ENCODE peak calls at places on chromosomes 1 and 21, in five cellular contexts. D is RWPE2; L is activated CD8-positive, alpha-beta T cell treated with anti-CD3 and anti-CD28 coated beads for 36 hours; M is brain microvascular endothelial cell; C is progenitor cell of endocrine pancreas. O is an unnamed sample.

GRCh38 chr1:3050603-3051002 is 18.4 kb upstream of the PRDM16 start:
- DNase-seq in D (no peak), L (no peak), M (no peak), C (no peak), O (no peak)

GRCh38 chr1:228955691-228956090 is 220.4 kb downstream of the RHOU start:
- DNase-seq in D (no peak), L (no peak), M (peak), C (no peak), O (no peak)

GRCh38 chr1:152497273-152497672 is 13.3 kb upstream of the LCE5A start:
- DNase-seq in D (no peak), L (no peak), M (no peak), C (no peak), O (no peak)

GRCh38 chr1:15799004-15799867 is 8.2 kb downstream of the UQCRHL start:
- DNase-seq in D (peak), L (peak), M (peak), C (no peak), O (no peak)

GRCh38 chr1:4599951-4600481 is 54.4 kb upstream of the AJAP1 start:
- DNase-seq in D (no peak), L (no peak), M (no peak), C (no peak), O (no peak)

GRCh38 chr1:84062496-84062895 is 63.6 kb upstream of the TTLL7 start:
- DNase-seq in D (no peak), L (no peak), M (no peak), C (no peak), O (no peak)

GRCh38 chr1:60090662-60091061 is 17.1 kb upstream of the C1orf87 start:
- DNase-seq in D (no peak), L (no peak), M (no peak), C (no peak), O (no peak)

GRCh38 chr21:23016617-23017016 is 2018.4 kb downstream of the NCAM2 start:
- DNase-seq in D (no peak), L (no peak), M (no peak), C (no peak), O (no peak)

GRCh38 chr1:13617108-13617507 is 33.5 kb downstream of the PDPN start:
- DNase-seq in D (no peak), L (no peak), M (no peak), C (no peak), O (no peak)

GRCh38 chr1:41513388-41513745 is 28.9 kb upstream of the EDN2 start:
- DNase-seq in D (no peak), L (peak), M (no peak), C (no peak), O (no peak)

GRCh38 chr1:86846166-86846647 is 67.7 kb downstream of the SELENOF start:
- DNase-seq in D (no peak), L (no peak), M (peak), C (no peak), O (no peak)

GRCh38 chr21:43306911-43307676 is 119.8 kb downstream of the SIK1 start:
- DNase-seq in D (peak), L (peak), M (peak), C (no peak), O (peak)

GRCh38 chr1:176843352-176844297 is 320.9 kb downstream of the ASTN1 start:
- DNase-seq in D (no peak), L (no peak), M (no peak), C (peak), O (peak)

GRCh38 chr1:6485937-6486250 is 5.6 kb downstream of the PLEKHG5 start:
- DNase-seq in D (no peak), L (no peak), M (no peak), C (no peak), O (no peak)

DNA sequence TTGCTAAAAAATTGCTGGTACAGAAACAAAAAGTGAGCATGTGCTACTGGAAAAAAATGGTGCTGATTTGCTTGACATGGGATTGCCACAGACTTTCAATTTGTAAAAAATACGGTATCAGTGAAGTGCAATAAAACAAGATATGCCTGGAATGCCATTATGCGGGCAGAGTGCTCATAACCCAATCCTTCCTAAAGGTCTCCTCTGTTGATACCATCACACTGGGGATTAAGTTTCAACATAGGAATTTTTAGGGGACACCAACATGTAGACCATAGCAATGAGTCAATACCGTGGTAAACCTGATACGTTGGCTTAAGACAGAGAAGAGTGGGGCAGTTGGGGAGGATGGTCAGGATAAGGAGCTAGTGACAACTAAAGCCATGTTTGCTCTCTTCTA is 20.5 kb downstream of the MX1 start:
- DNase-seq in D (no peak), L (no peak), M (no peak), C (no peak), O (no peak)
- TF ChIP-seq CTCF in D (no peak), L (no peak), M (no peak), C (no peak), O (no peak)

DNA sequence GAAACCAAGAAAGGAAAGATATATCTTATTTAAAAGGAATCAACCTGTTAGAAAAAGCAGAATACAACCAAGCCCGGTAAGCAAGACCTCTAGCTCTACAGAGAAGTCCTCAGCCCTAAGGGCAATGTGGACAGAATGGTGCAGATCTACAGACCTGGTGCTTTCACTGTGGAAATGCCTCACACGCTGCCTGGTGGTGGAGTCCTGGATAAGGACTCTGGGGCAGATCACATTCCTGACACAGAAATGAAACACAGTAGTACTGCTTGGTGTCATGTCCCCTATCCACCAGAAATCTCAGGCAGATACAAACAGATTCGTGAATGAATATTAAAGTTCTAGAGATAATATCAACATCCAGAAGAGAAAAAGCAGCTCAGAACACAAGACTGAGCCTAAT is 6.8 kb downstream of the CNN3 start:
- DNase-seq in D (no peak), L (no peak), M (peak), C (no peak), O (no peak)
- TF ChIP-seq CTCF in D (no peak), L (no peak), M (no peak), C (no peak), O (no peak)

GRCh38 chr1:174996474-174996873 is 3.3 kb upstream of the CACYBP start:
- DNase-seq in D (no peak), L (no peak), M (no peak), C (no peak), O (no peak)
- TF ChIP-seq CTCF in D (no peak), L (no peak), M (no peak), C (no peak), O (no peak)

GRCh38 chr1:110136911-110137310 is 13.4 kb upstream of the SLC6A17 start:
- DNase-seq in D (no peak), L (peak), M (no peak), C (peak), O (no peak)
- TF ChIP-seq CTCF in D (no peak), L (no peak), M (no peak), C (no peak), O (no peak)

GRCh38 chr1:166113031-166113430 is 53.8 kb downstream of the FAM78B start:
- DNase-seq in D (no peak), L (no peak), M (no peak), C (no peak), O (no peak)

GRCh38 chr1:166113630-166114029 is 53.2 kb downstream of the FAM78B start:
- DNase-seq in D (no peak), L (no peak), M (no peak), C (no peak), O (no peak)

GRCh38 chr1:166111430-166111829 is 55.4 kb downstream of the FAM78B start:
- DNase-seq in D (no peak), L (no peak), M (no peak), C (no peak), O (no peak)

GRCh38 chr1:166116026-166116425 is 50.8 kb downstream of the FAM78B start:
- DNase-seq in D (no peak), L (no peak), M (no peak), C (no peak), O (no peak)

GRCh38 chr1:166114419-166114818 is 52.4 kb downstream of the FAM78B start:
- DNase-seq in D (no peak), L (no peak), M (no peak), C (no peak), O (no peak)
- TF ChIP-seq CTCF in D (no peak), L (no peak), M (no peak), C (no peak), O (no peak)

DNA sequence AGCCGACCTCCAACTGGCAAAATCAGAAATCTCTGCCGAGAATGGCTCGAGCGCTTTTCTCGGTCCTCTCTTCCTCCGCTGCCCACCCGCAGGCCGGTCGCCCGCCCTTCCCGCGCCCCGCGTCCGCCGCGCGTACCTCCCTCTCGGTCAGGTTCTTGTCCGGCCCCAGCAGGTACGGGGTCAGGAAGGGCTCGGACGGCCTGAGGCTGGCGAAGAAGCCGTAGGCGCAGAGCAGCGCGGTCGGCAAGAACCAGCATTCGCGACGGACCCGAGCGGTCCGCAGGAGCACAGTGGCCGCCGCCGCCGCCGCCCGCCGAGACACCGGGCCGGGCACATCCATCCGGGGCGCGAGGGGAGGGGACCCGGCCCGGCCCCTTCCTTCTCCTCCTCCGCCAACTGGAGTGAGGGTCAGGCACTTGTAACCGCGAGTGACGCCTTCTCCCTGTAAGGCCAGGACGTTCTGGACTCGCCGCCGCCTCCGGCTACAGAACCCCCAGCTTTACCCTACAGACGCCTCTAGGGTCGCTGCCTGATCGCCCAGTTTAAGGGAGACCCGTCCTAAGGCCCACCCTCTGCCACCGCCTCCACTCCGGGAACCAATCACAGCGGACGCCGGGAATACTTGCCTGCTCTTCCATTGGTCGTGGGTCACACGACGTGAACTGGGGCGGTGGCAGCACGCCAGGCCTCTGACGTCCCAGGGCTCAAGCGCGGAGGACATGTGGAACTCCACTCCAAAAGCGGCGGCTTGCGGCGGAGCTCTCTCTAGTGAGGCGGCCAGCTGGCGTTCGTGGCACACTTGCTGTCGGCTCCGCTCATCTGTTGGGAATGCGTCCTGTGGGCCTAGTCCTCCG is at the start of gene SLC19A2:
- DNase-seq in D (peak), L (peak), M (peak), C (peak), O (peak)
- TF ChIP-seq CTCF in D (peak), L (peak), M (peak), C (peak), O (peak)

DNA sequence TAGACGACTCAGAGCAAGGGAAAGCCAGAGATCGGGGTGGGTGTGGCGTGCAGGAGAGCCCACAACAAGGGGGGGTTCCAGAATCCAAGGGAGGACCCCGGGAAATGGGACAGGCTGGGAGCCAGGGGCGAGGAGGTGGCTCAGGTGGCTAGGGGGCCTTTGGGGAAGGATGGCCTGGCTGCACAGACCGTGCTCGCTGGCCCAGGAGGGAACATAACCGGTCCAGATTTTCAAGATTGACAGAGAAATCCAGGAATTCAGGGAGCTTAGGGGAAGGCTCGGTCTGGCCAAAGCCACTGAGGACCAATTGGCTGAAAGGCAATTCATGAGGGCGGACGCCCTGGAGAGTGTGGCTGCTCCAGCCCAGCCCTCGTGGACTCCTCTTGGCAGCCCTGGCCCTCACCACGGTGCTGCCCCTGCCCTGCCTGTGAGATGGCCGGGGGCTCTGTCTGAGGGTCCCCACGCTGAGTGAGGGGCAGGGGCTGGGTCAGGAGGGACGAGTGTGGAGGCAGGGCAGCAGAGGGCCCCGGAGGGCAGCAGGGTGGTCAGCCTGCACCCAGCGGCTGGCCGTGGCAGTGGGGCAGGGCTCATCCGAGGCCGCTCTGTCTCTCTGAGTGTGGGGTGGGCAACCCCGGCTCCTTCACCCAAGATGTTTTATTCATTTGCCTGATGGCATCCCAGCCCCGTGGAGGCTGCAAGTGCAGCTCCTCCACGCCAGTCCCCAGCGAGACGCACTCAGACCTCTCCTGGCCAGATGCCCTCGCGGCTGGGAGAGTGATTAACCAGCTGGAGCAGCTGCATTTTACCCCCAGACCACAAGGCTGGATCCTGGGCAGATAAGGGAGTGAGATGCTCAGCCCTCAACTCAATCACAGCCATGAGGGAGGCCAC is 5.6 kb upstream of the LRRC3 start:
- DNase-seq in D (peak), L (no peak), M (no peak), C (no peak), O (no peak)
- TF ChIP-seq CTCF in D (no peak), L (no peak), M (no peak), C (no peak), O (no peak)

DNA sequence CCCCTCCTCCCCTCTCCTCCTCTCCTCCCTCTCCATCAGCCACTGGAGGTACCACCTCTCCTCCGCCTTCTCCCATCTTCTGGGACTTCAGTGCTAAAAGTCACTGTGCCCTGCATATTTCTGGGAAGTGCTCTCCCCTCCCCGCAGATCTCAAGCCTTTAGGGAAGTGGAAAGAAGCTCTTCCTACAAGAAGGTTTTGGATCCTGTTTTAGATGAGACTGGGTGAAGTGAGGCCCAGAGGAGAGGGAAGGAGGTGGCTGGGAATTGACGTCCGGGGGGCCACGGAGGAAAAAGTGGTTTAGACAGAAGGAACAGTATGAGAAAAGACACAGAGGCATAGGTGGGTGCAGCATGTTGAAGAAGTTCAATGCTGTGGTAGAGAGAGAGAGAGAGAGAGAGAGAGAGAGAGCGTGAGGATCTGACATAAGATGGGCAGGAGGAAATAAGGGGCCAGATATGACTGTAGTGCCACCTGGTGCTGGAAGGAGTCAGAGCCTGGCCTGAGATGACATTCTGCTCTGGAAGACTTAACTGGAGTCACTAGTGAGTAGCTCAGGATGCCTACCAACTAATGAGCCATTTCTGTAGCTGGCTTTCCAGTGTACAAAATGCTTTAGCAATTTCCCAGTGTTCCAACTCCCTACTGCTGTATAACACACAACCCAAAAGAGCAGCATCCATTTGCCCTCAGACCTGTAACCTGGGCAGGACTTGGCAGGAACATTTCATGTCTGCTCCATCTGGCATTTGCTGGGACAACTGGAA is 16.7 kb upstream of the ZSCAN20 start:
- DNase-seq in D (no peak), L (peak), M (peak), C (no peak), O (peak)
- TF ChIP-seq CTCF in D (peak), L (peak), M (peak), C (peak), O (peak)